ENCODE peak calls at places on chromosome 3, in eight cellular contexts. T, J, U, E, Y, R, K and O are unnamed samples.
A peak's percentile ranks its signal among the peaks of the same experiment; 100 is the strongest.

GRCh38 chr3:130386604-130387263 is 41.3 kb downstream of the COL6A5 start:
- DNase-seq in E (peak; percentile 52), T (peak; percentile 50), R (no peak), U (no peak), K (no peak), J (peak; percentile 48), Y (no peak), O (peak; percentile 81)

GRCh38 chr3:38136272-38136806 is 588 bp downstream of the ACAA1 start:
- DNase-seq in J (no peak), U (no peak), Y (peak; percentile 54), T (no peak), R (no peak), E (no peak), K (no peak), O (no peak)

GRCh38 chr3:28726840-28727239 is 378.2 kb upstream of the AZI2 start:
- DNase-seq in E (peak; percentile 55), K (no peak), U (no peak), R (peak; percentile 55), T (peak; percentile 14), Y (peak; percentile 2), J (peak; percentile 76), O (peak; percentile 69)

GRCh38 chr3:139677341-139678155 is at the start of gene NMNAT3:
- DNase-seq in U (no peak), T (peak; percentile 61), Y (peak; percentile 8), K (peak; percentile 79), E (peak; percentile 55), R (peak; percentile 75), J (peak; percentile 78), O (peak; percentile 81)

GRCh38 chr3:59472541-59472940 is 422.7 kb upstream of the CFAP20DC start:
- DNase-seq in T (no peak), J (peak; percentile 2), K (no peak), E (no peak), R (no peak), U (no peak), Y (no peak), O (no peak)

GRCh38 chr3:17775073-17775472 is 32.6 kb upstream of the TBC1D5 start:
- DNase-seq in U (no peak), T (no peak), K (no peak), E (no peak), R (no peak), Y (no peak), J (no peak), O (no peak)

GRCh38 chr3:187017511-187018230 is 87.3 kb downstream of the ST6GAL1 start:
- DNase-seq in J (no peak), U (no peak), E (peak; percentile 75), R (no peak), T (no peak), K (no peak), Y (no peak), O (no peak)

GRCh38 chr3:134143828-134144390 is 106.8 kb downstream of the RYK start:
- DNase-seq in T (no peak), Y (no peak), K (no peak), J (no peak), R (no peak), U (no peak), E (no peak), O (no peak)

GRCh38 chr3:169812844-169813677 is at the start of the genes LRRC34 and LRRIQ4:
- DNase-seq in R (peak; percentile 70), U (peak; percentile 19), T (peak; percentile 66), K (peak; percentile 57), E (peak; percentile 74), J (no peak), Y (peak; percentile 66), O (peak; percentile 59)

GRCh38 chr3:56042326-56042951 is 425.8 kb downstream of the ERC2 start:
- DNase-seq in J (peak; percentile 61), Y (peak; percentile 9), T (peak; percentile 66), R (peak; percentile 62), K (no peak), U (no peak), E (peak; percentile 48), O (peak; percentile 40)

GRCh38 chr3:182682263-182683229 is 110.8 kb upstream of the ATP11B start:
- DNase-seq in R (peak; percentile 58), E (peak; percentile 43), Y (peak; percentile 14), K (peak; percentile 58), T (peak; percentile 52), J (no peak), U (no peak), O (peak; percentile 57)

GRCh38 chr3:49554639-49555265 is 475 bp downstream of the BSN start:
- DNase-seq in E (peak; percentile 48), T (peak; percentile 25), K (no peak), Y (peak; percentile 57), R (no peak), J (no peak), U (no peak), O (peak; percentile 45)

GRCh38 chr3:146124141-146124801 is 36.7 kb downstream of the PLOD2 start:
- DNase-seq in R (no peak), U (no peak), T (no peak), J (peak; percentile 24), K (no peak), Y (no peak), E (no peak), O (no peak)

GRCh38 chr3:94162700-94163099 is 99.8 kb downstream of the NSUN3 start:
- DNase-seq in T (peak; percentile 62), J (peak; percentile 90), R (no peak), Y (no peak), K (no peak), U (no peak), E (no peak), O (peak; percentile 97)

GRCh38 chr3:108283006-108283405 is 13.3 kb upstream of the HHLA2 start:
- DNase-seq in Y (no peak), E (no peak), K (no peak), R (no peak), T (no peak), U (no peak), J (no peak), O (no peak)

GRCh38 chr3:41681479-41681878 is 280.4 kb downstream of the ULK4 start:
- DNase-seq in U (peak; percentile 89), T (peak; percentile 98), J (peak; percentile 91), E (peak; percentile 94), K (no peak), R (no peak), Y (peak; percentile 55), O (peak; percentile 72)

GRCh38 chr3:169914321-169914720 is 2.9 kb downstream of the SAMD7 start:
- DNase-seq in U (no peak), T (peak; percentile 22), R (no peak), E (peak; percentile 71), K (no peak), Y (no peak), J (peak; percentile 42), O (peak; percentile 45)

GRCh38 chr3:13347390-13347966 is 72.6 kb downstream of the NUP210 start:
- DNase-seq in E (peak; percentile 28), T (peak; percentile 69), U (no peak), Y (no peak), R (no peak), J (no peak), K (no peak), O (no peak)

GRCh38 chr3:165504554-165504953 is 308.4 kb upstream of the SLITRK3 start:
- DNase-seq in R (no peak), T (no peak), E (no peak), K (no peak), Y (no peak), J (no peak), U (no peak), O (no peak)

GRCh38 chr3:165749817-165750216 is 87.4 kb downstream of the BCHE start:
- DNase-seq in Y (no peak), E (no peak), K (no peak), R (no peak), T (no peak), J (no peak), U (no peak), O (peak; percentile 0)

GRCh38 chr3:186102687-186103086 is 6.2 kb downstream of the ETV5 start:
- DNase-seq in K (no peak), R (no peak), U (no peak), Y (no peak), T (no peak), J (no peak), E (no peak), O (peak; percentile 35)

GRCh38 chr3:6264906-6265305 is 596.0 kb upstream of the GRM7 start:
- DNase-seq in R (no peak), E (no peak), Y (no peak), T (no peak), K (no peak), U (no peak), J (no peak), O (no peak)

GRCh38 chr3:127166501-127167065 is 26.3 kb upstream of the PRR23E start:
- DNase-seq in T (no peak), Y (no peak), R (no peak), U (no peak), K (no peak), E (no peak), J (no peak), O (no peak)

GRCh38 chr3:51371943-51372557 is 13.0 kb upstream of the MANF start:
- DNase-seq in T (peak; percentile 83), U (peak; percentile 5), Y (peak; percentile 57), E (peak; percentile 88), J (peak; percentile 77), R (peak; percentile 56), K (peak; percentile 11), O (peak; percentile 78)

GRCh38 chr3:122403489-122403888 is 12.4 kb downstream of the WDR5B start:
- DNase-seq in Y (no peak), E (no peak), U (no peak), J (no peak), T (peak; percentile 73), K (no peak), R (no peak), O (peak; percentile 67)